ENCODE peak calls at places on chromosomes 6 and 20, in four cellular contexts. B is NCI-H1092 treated with DMSO at 0.1 percent for 48 hours, P is foreskin keratinocyte, J is breast epithelium. K is an unnamed sample.

GRCh38 chr20:62358728-62359490 is 8.2 kb downstream of the LAMA5 start:
- DNase-seq in B (no peak), P (no peak), J (no peak), K (no peak)

GRCh38 chr20:44087857-44088120 is 99.2 kb downstream of the JPH2 start:
- DNase-seq in B (no peak), P (no peak), J (no peak), K (no peak)

GRCh38 chr20:31515775-31516107 is 1.5 kb downstream of the HM13 start:
- DNase-seq in B (no peak), P (no peak), J (no peak), K (no peak)

GRCh38 chr6:165098165-165098564 is 211.2 kb downstream of the C6orf118 start:
- DNase-seq in B (no peak), P (no peak), J (no peak), K (no peak)

GRCh38 chr6:136860043-136860442 is 37.7 kb downstream of the PEX7 start:
- DNase-seq in J (no peak), P (no peak), B (no peak), K (no peak)

GRCh38 chr6:162868397-162868796 is 140.6 kb downstream of the PACRG start:
- DNase-seq in J (no peak), P (no peak), B (no peak), K (no peak)

GRCh38 chr6:35319346-35320030 is 21.9 kb downstream of the DEF6 start:
- DNase-seq in J (no peak), P (no peak), B (no peak), K (no peak)

GRCh38 chr20:50943091-50943490 is 11.9 kb upstream of the ADNP start:
- DNase-seq in P (no peak), J (no peak), B (no peak), K (no peak)

GRCh38 chr20:53208110-53208908 is 236.2 kb downstream of the TSHZ2 start:
- DNase-seq in B (no peak), P (no peak), J (no peak), K (no peak)

GRCh38 chr6:79436232-79436631 is 101.0 kb downstream of the LCA5 start:
- DNase-seq in J (no peak), P (no peak), B (no peak), K (no peak)

GRCh38 chr6:25946631-25947030 is 16.0 kb upstream of the TRIM38 start:
- DNase-seq in J (no peak), B (no peak), P (no peak), K (no peak)

GRCh38 chr6:21479140-21479539 is 114.4 kb upstream of the SOX4 start:
- DNase-seq in B (peak), J (no peak), P (no peak), K (peak)

GRCh38 chr6:49453221-49453620 is 9.8 kb downstream of the MMUT start:
- DNase-seq in P (no peak), J (no peak), B (no peak), K (no peak)

GRCh38 chr6:167828325-167828956 is 1.7 kb downstream of the AFDN start:
- DNase-seq in J (no peak), B (peak), P (no peak), K (no peak)

GRCh38 chr6:138503881-138504680 is 4.8 kb upstream of the NHSL1 start:
- DNase-seq in B (no peak), J (no peak), P (no peak), K (no peak)

GRCh38 chr6:56642366-56643261 is at the start of gene DST:
- DNase-seq in B (no peak), J (no peak), P (peak), K (peak)

GRCh38 chr6:113445201-113445600 is 411.9 kb upstream of the MARCKS start:
- DNase-seq in B (no peak), P (no peak), J (no peak), K (no peak)

GRCh38 chr6:74969591-74970267 is 236.1 kb downstream of the COL12A1 start:
- DNase-seq in P (no peak), B (no peak), J (no peak), K (no peak)

GRCh38 chr20:54497931-54498718 is 22.7 kb downstream of the DOK5 start:
- DNase-seq in B (no peak), J (no peak), P (no peak), K (no peak)

GRCh38 chr6:103122766-103123601 is 1729.5 kb downstream of the GRIK2 start:
- DNase-seq in J (peak), P (peak), B (peak), K (peak)

GRCh38 chr20:41563087-41563486 is 55.1 kb downstream of the CHD6 start:
- DNase-seq in B (no peak), P (no peak), J (no peak), K (no peak)

GRCh38 chr6:121616411-121616810 is 181.0 kb downstream of the GJA1 start:
- DNase-seq in P (no peak), J (no peak), B (no peak), K (no peak)

GRCh38 chr20:44489931-44490330 is 14.3 kb downstream of the TTPAL start:
- DNase-seq in B (no peak), P (no peak), J (no peak), K (no peak)

GRCh38 chr6:135282425-135282824 is 101.3 kb downstream of the MYB start:
- DNase-seq in P (no peak), J (no peak), B (no peak), K (no peak)

GRCh38 chr20:59831024-59831900 is 102.2 kb downstream of the SYCP2 start:
- DNase-seq in J (peak), P (peak), B (no peak), K (no peak)

GRCh38 chr6:105275542-105275941 is 95.7 kb upstream of the POPDC3 start:
- DNase-seq in B (no peak), J (no peak), P (no peak), K (no peak)

GRCh38 chr6:78629154-78629721 is 238.1 kb upstream of the IRAK1BP1 start:
- DNase-seq in J (no peak), P (no peak), B (no peak), K (no peak)

GRCh38 chr20:38355161-38356012 is 9.1 kb downstream of the LBP start:
- DNase-seq in P (no peak), J (no peak), B (no peak), K (no peak)

GRCh38 chr20:48831702-48832422 is 4.1 kb upstream of the PREX1 start:
- DNase-seq in B (no peak), J (no peak), P (no peak), K (no peak)

GRCh38 chr6:551405-551804 is 105.5 kb downstream of the HUS1B start:
- DNase-seq in J (no peak), B (no peak), P (peak), K (no peak)

GRCh38 chr6:41288025-41288777 is 1.7 kb upstream of the TREM1 start:
- DNase-seq in P (no peak), J (no peak), B (peak), K (no peak)

GRCh38 chr6:137581019-137581707 is 87.0 kb upstream of the OLIG3 start:
- DNase-seq in P (no peak), J (no peak), B (no peak), K (no peak)

GRCh38 chr20:3922223-3922982 is 33.2 kb downstream of the PANK2 start:
- DNase-seq in P (no peak), J (no peak), B (no peak), K (no peak)

GRCh38 chr6:15952231-15953151 is 176.4 kb upstream of the MYLIP start:
- DNase-seq in B (no peak), J (no peak), P (no peak), K (no peak)

GRCh38 chr6:135306740-135307420 is 125.8 kb downstream of the MYB start:
- DNase-seq in P (no peak), J (no peak), B (no peak), K (no peak)